ENCODE peak calls at places on chromosomes 7 and 10, in six cellular contexts. L, U, P, Q, G and O are unnamed samples.

GRCh38 chr7:152050547-152050971 is 25.1 kb downstream of the GALNT11 start:
- DNase-seq in P (no peak), G (no peak), L (no peak), Q (peak), U (no peak), O (no peak)

GRCh38 chr7:132319481-132319880 is 256.8 kb downstream of the PLXNA4 start:
- DNase-seq in P (no peak), U (no peak), G (no peak), L (no peak), Q (no peak), O (no peak)

GRCh38 chr10:69856601-69857166 is 55.0 kb downstream of the COL13A1 start:
- DNase-seq in Q (no peak), L (no peak), P (no peak), U (no peak), G (no peak), O (no peak)

GRCh38 chr7:140242057-140243031 is 65.6 kb upstream of the KDM7A start:
- DNase-seq in G (no peak), P (peak), U (peak), Q (no peak), L (peak), O (no peak)

GRCh38 chr7:156145184-156145583 is 332.9 kb upstream of the SHH start:
- DNase-seq in L (no peak), Q (no peak), P (no peak), U (no peak), G (no peak), O (no peak)

GRCh38 chr10:97463363-97464132 is 17.6 kb downstream of the ZDHHC16 start:
- DNase-seq in Q (peak), L (no peak), P (peak), G (no peak), U (peak), O (no peak)

GRCh38 chr10:88974446-88975376 is 15.9 kb upstream of the FAS start:
- DNase-seq in P (no peak), G (no peak), L (no peak), Q (peak), U (peak), O (no peak)

GRCh38 chr10:133465950-133466474 is 12.3 kb downstream of the SCART1 start:
- DNase-seq in L (no peak), U (no peak), G (no peak), Q (no peak), P (no peak), O (no peak)

GRCh38 chr10:535953-536352 is 153.5 kb downstream of the DIP2C start:
- DNase-seq in U (no peak), G (no peak), P (no peak), L (peak), Q (no peak), O (no peak)

GRCh38 chr10:22010973-22011408 is 7.5 kb upstream of the DNAJC1 start:
- DNase-seq in Q (peak), P (no peak), L (no peak), G (no peak), U (no peak), O (no peak)

GRCh38 chr10:122099562-122099961 is 110.6 kb downstream of the TACC2 start:
- DNase-seq in P (no peak), Q (no peak), U (no peak), L (no peak), G (no peak), O (no peak)

GRCh38 chr10:100874702-100875483 is 37.9 kb upstream of the SLF2 start:
- DNase-seq in L (no peak), Q (no peak), U (no peak), G (no peak), P (no peak), O (no peak)

GRCh38 chr10:73517166-73517888 is 21.5 kb upstream of the PPP3CB start:
- DNase-seq in G (no peak), Q (peak), L (no peak), P (no peak), U (no peak), O (no peak)

GRCh38 chr7:134949171-134949570 is 37.1 kb upstream of the AGBL3 start:
- DNase-seq in L (no peak), Q (no peak), P (no peak), G (no peak), U (no peak), O (no peak)

GRCh38 chr10:46555713-46556514 is 544 bp downstream of the GPRIN2 start:
- DNase-seq in G (peak), Q (no peak), U (peak), P (no peak), L (peak), O (peak)

GRCh38 chr7:155644971-155645509 is 579 bp downstream of the RBM33 start:
- DNase-seq in Q (no peak), U (peak), P (peak), G (peak), L (peak), O (peak)

GRCh38 chr10:6878067-6878412 is 298.0 kb upstream of the PRKCQ start:
- DNase-seq in G (no peak), U (no peak), P (no peak), L (no peak), Q (no peak), O (no peak)

GRCh38 chr7:816751-817671 is 15.3 kb upstream of the SUN1 start:
- DNase-seq in G (no peak), Q (no peak), L (peak), P (no peak), U (peak), O (no peak)

GRCh38 chr10:125709553-125710266 is 9.8 kb upstream of the EDRF1 start:
- DNase-seq in L (no peak), U (no peak), Q (peak), P (no peak), G (no peak), O (no peak)

GRCh38 chr10:112362833-112363232 is 11.1 kb upstream of the ACSL5 start:
- DNase-seq in G (peak), P (no peak), U (no peak), Q (no peak), L (no peak), O (peak)
- TF ChIP-seq POLR2A in G (no peak), P (no peak), U (no peak), Q (no peak), L (no peak), O (no peak)

GRCh38 chr7:157396316-157397035 is 59.7 kb downstream of the DNAJB6 start:
- DNase-seq in P (no peak), L (no peak), U (no peak), G (no peak), Q (no peak), O (no peak)

GRCh38 chr7:157397036-157397720 is 60.4 kb downstream of the DNAJB6 start:
- DNase-seq in G (no peak), L (no peak), Q (no peak), P (no peak), U (peak), O (no peak)

GRCh38 chr7:157400171-157400860 is 63.5 kb downstream of the DNAJB6 start:
- DNase-seq in P (no peak), U (no peak), G (no peak), Q (no peak), L (no peak), O (no peak)

GRCh38 chr7:157399086-157399687 is 62.4 kb downstream of the DNAJB6 start:
- DNase-seq in L (no peak), Q (no peak), G (no peak), U (no peak), P (no peak), O (no peak)

GRCh38 chr7:157397751-157398691 is 61.2 kb downstream of the DNAJB6 start:
- DNase-seq in L (no peak), Q (peak), U (peak), G (peak), P (peak), O (no peak)
- H3K4me3 ChIP-seq in L (no peak), Q (no peak), U (no peak), G (no peak), P (no peak), O (no peak)

GRCh38 chr10:79981673-79982485 is 33.0 kb upstream of the SFTPD start:
- DNase-seq in G (peak), U (peak), P (peak), Q (peak), L (no peak), O (peak)
- TF ChIP-seq POLR2A in G (no peak), U (peak), P (no peak), Q (no peak), L (no peak), O (no peak)

GRCh38 chr7:33901199-33901598 is 4.1 kb upstream of the BMPER start:
- DNase-seq in L (no peak), P (no peak), Q (peak), G (no peak), U (no peak), O (no peak)

GRCh38 chr7:33893377-33893776 is 12.0 kb upstream of the BMPER start:
- DNase-seq in L (no peak), Q (no peak), P (no peak), G (no peak), U (no peak), O (no peak)

GRCh38 chr7:33892945-33893344 is 12.4 kb upstream of the BMPER start:
- DNase-seq in L (no peak), G (no peak), U (no peak), P (no peak), Q (no peak), O (no peak)

GRCh38 chr7:33900501-33900900 is 4.8 kb upstream of the BMPER start:
- DNase-seq in U (no peak), L (no peak), G (no peak), Q (peak), P (no peak), O (no peak)

DNA sequence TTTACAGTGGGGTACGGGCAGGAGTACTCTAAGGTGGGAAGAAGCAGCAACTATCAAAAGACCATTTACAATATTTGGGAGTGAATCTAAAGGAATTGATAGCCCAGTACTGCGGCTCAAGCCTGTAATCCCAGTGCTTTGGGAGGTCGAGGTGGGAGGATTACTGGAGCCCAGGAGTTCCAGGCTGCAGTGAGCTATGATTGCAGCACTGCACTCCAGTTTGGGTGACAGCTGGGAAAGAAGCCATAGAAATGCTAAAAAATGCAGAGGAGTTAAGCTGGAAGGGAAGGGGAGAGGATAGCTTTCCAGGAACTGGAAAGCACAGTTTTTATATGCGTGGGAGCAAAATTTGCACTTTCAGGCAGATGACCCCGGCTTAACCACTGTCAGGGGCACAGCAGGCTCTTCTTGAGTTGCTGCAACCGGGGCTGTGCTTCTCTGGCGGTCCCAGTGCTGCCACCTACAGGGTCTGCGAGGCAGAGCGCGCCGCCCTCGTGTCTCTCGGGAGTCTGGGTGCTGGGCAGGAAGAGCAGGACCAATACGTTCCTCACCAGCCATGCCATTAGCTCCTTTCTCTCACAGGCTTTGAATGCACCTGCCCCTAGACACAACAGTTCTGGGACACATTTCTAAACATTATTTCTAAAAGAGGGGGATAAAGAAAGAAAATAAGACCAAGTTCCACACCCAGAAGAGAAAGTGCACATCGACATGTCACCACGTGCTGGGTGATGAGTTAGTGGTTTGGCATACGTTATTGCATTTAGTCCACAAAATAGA is 10.1 kb upstream of the BMPER start:
- DNase-seq in U (peak), L (peak), G (peak), P (peak), Q (peak), O (peak)
- H3K4me3 ChIP-seq in U (no peak), L (no peak), G (no peak), P (no peak), Q (no peak), O (no peak)

DNA sequence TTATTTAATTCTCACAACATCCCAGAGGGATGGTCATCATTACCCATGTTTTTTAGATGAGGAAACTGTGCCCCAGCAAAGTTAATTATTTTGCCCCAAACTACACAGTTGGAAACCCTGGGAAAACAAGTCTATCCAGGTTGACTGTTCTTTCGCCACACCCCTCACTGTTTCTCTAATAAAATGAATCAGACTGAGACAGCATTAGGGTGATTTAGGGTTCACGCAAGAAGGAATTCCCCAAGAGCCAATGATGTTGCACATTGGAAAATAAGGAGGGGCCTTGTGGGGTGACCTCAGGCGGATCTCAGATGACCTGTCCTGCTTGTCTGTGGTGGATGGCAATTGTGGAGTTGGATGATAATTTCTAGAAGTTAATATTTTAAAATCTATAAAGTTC is 135.7 kb upstream of the TBX20 start:
- DNase-seq in Q (no peak), P (no peak), U (no peak), L (no peak), G (no peak), O (no peak)
- TF ChIP-seq POLR2A in Q (no peak), P (no peak), U (no peak), L (no peak), G (no peak), O (no peak)

GRCh38 chr7:27204851-27205322 is 5.0 kb upstream of the HOXA13 start:
- DNase-seq in G (no peak), U (no peak), Q (no peak), L (peak), P (no peak), O (no peak)
- H3K4me3 ChIP-seq in G (peak), U (no peak), Q (no peak), L (no peak), P (no peak), O (no peak)

GRCh38 chr7:65981965-65982792 is at the start of gene GUSB:
- DNase-seq in U (peak), Q (peak), G (peak), L (peak), P (peak), O (peak)
- TF ChIP-seq POLR2A in U (peak), Q (no peak), G (peak), L (no peak), P (peak), O (peak)

DNA sequence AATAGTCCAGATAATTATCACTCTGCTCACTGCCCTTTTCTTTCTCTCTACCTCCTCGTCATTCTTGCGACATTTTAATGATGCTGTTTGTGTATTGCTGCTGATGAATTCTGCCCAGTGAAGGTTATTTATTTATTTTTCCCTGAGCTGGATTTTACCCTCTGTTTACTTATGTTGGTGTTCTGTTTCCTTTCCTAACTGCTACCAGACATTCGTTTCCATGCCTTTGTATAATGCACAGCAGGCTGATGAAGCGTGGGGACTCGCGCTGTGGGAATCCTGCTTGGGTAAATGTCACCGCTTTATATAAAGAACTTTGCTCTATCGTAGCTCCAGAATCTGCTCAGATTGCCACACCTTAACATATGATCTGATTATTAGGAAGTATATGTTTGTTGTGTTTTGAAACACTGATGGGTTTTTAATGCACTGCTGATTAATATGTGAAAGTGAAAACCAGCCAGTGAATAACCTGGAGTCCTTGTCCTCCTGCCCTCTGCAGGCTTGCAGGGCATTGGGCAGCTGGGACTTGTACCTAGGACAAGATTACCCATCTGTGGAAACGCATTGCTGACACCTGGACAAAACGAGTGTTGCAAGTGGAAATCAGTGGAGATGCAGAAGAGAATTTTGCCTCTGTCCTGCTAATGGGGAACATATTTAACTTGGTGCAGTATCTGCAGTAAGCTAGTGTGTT is 291.5 kb downstream of the SDK1 start:
- DNase-seq in L (no peak), Q (peak), G (no peak), U (peak), P (peak), O (peak)
- H3K4me3 ChIP-seq in L (no peak), Q (no peak), G (no peak), U (no peak), P (no peak), O (no peak)